ENCODE peak calls at places on chromosomes 1 and 21, in eight cellular contexts. One of them, this sample, is unnamed.

GRCh38 chr21:45892156-45892919 is 89.2 kb upstream of the COL6A1 start:
- DNase-seq in OCI-LY7: peak
- DNase-seq in PC-3: no peak
- DNase-seq in neural progenitor cell: no peak
- DNase-seq in GM23338: no peak
- DNase-seq in hepatocyte: no peak
- DNase-seq in SK-N-SH: no peak
- DNase-seq in HCT116: no peak
- DNase-seq in this sample: no peak

GRCh38 chr1:172359531-172359991 is 60.9 kb upstream of the C1orf105 start:
- DNase-seq in PC-3: peak
- DNase-seq in SK-N-SH: no peak
- DNase-seq in neural progenitor cell: no peak
- DNase-seq in HCT116: no peak
- DNase-seq in GM23338: no peak
- DNase-seq in hepatocyte: peak
- DNase-seq in OCI-LY7: no peak
- DNase-seq in this sample: no peak

GRCh38 chr1:182268659-182269058 is 122.9 kb downstream of the GLUL start:
- DNase-seq in HCT116: no peak
- DNase-seq in OCI-LY7: no peak
- DNase-seq in neural progenitor cell: no peak
- DNase-seq in SK-N-SH: no peak
- DNase-seq in hepatocyte: no peak
- DNase-seq in GM23338: no peak
- DNase-seq in PC-3: no peak
- DNase-seq in this sample: no peak

GRCh38 chr1:8560611-8561544 is 243.0 kb downstream of the SLC45A1 start:
- DNase-seq in hepatocyte: peak
- DNase-seq in neural progenitor cell: peak
- DNase-seq in GM23338: peak
- DNase-seq in SK-N-SH: peak
- DNase-seq in OCI-LY7: peak
- DNase-seq in PC-3: peak
- DNase-seq in HCT116: peak
- DNase-seq in this sample: peak

GRCh38 chr1:5992814-5993552 is 758 bp upstream of the NPHP4 start:
- DNase-seq in hepatocyte: no peak
- DNase-seq in SK-N-SH: peak
- DNase-seq in neural progenitor cell: peak
- DNase-seq in HCT116: no peak
- DNase-seq in OCI-LY7: peak
- DNase-seq in PC-3: peak
- DNase-seq in GM23338: peak
- DNase-seq in this sample: peak

GRCh38 chr21:33126569-33126968 is 56.6 kb downstream of the OLIG1 start:
- DNase-seq in neural progenitor cell: no peak
- DNase-seq in PC-3: no peak
- DNase-seq in HCT116: no peak
- DNase-seq in SK-N-SH: no peak
- DNase-seq in hepatocyte: no peak
- DNase-seq in OCI-LY7: no peak
- DNase-seq in GM23338: no peak
- DNase-seq in this sample: no peak

GRCh38 chr1:228162286-228163003 is 3.2 kb upstream of the IBA57 start:
- DNase-seq in HCT116: no peak
- DNase-seq in OCI-LY7: no peak
- DNase-seq in GM23338: peak
- DNase-seq in PC-3: peak
- DNase-seq in SK-N-SH: no peak
- DNase-seq in neural progenitor cell: no peak
- DNase-seq in hepatocyte: peak
- DNase-seq in this sample: no peak

GRCh38 chr1:94542088-94542671 is 621 bp upstream of the F3 start:
- DNase-seq in neural progenitor cell: peak
- DNase-seq in OCI-LY7: no peak
- DNase-seq in GM23338: peak
- DNase-seq in PC-3: peak
- DNase-seq in SK-N-SH: peak
- DNase-seq in hepatocyte: no peak
- DNase-seq in HCT116: no peak
- DNase-seq in this sample: peak

GRCh38 chr1:177257128-177257527 is 86.4 kb downstream of the BRINP2 start:
- DNase-seq in SK-N-SH: no peak
- DNase-seq in GM23338: no peak
- DNase-seq in HCT116: no peak
- DNase-seq in PC-3: no peak
- DNase-seq in OCI-LY7: no peak
- DNase-seq in hepatocyte: no peak
- DNase-seq in neural progenitor cell: no peak
- DNase-seq in this sample: no peak

GRCh38 chr1:99348375-99349132 is 84.3 kb downstream of the PLPPR4 start:
- DNase-seq in OCI-LY7: no peak
- DNase-seq in neural progenitor cell: no peak
- DNase-seq in hepatocyte: no peak
- DNase-seq in PC-3: no peak
- DNase-seq in GM23338: no peak
- DNase-seq in HCT116: no peak
- DNase-seq in SK-N-SH: no peak
- DNase-seq in this sample: no peak

GRCh38 chr21:25626752-25627151 is 12.3 kb upstream of the JAM2 start:
- DNase-seq in PC-3: peak
- DNase-seq in hepatocyte: peak
- DNase-seq in HCT116: no peak
- DNase-seq in SK-N-SH: peak
- DNase-seq in GM23338: no peak
- DNase-seq in neural progenitor cell: no peak
- DNase-seq in OCI-LY7: no peak
- DNase-seq in this sample: no peak
- TF ChIP-seq EZH2phosphoT487 in PC-3: no peak
- TF ChIP-seq EZH2phosphoT487 in hepatocyte: no peak
- TF ChIP-seq EZH2phosphoT487 in HCT116: no peak
- TF ChIP-seq EZH2phosphoT487 in SK-N-SH: no peak
- TF ChIP-seq EZH2phosphoT487 in GM23338: no peak
- TF ChIP-seq EZH2phosphoT487 in neural progenitor cell: no peak
- TF ChIP-seq EZH2phosphoT487 in OCI-LY7: no peak
- TF ChIP-seq EZH2phosphoT487 in this sample: no peak

GRCh38 chr1:156146006-156146748 is 7.2 kb upstream of the SEMA4A start:
- DNase-seq in GM23338: peak
- DNase-seq in SK-N-SH: peak
- DNase-seq in OCI-LY7: peak
- DNase-seq in PC-3: peak
- DNase-seq in HCT116: peak
- DNase-seq in neural progenitor cell: peak
- DNase-seq in hepatocyte: peak
- DNase-seq in this sample: peak
- TF ChIP-seq CTCF in GM23338: peak
- TF ChIP-seq CTCF in SK-N-SH: peak
- TF ChIP-seq CTCF in OCI-LY7: peak
- TF ChIP-seq CTCF in PC-3: peak
- TF ChIP-seq CTCF in HCT116: peak
- TF ChIP-seq CTCF in neural progenitor cell: peak
- TF ChIP-seq CTCF in hepatocyte: peak
- TF ChIP-seq CTCF in this sample: peak

DNA sequence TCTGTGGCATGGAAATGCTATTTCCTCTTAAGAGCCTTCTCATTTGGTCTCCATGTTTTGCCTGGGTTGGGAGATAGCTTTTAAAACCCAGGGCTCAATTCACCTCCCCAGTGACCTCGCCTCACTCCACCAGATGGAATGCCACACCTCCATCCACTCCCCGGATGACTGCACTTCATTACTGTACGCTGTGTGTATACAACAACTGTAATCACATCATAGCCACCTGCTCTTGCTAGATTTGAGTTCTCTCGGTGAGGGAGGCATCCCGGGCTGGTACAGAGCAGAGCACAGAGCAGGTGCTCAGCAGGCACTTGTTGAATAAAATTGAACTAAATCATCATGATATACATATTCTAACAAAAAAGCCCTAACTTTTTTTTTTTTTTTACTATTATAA is 26.0 kb downstream of the SDE2 start:
- DNase-seq in HCT116: no peak
- DNase-seq in hepatocyte: no peak
- DNase-seq in GM23338: no peak
- DNase-seq in PC-3: peak
- DNase-seq in OCI-LY7: no peak
- DNase-seq in SK-N-SH: no peak
- DNase-seq in neural progenitor cell: no peak
- DNase-seq in this sample: no peak
- TF ChIP-seq EZH2phosphoT487 in HCT116: no peak
- TF ChIP-seq EZH2phosphoT487 in hepatocyte: no peak
- TF ChIP-seq EZH2phosphoT487 in GM23338: no peak
- TF ChIP-seq EZH2phosphoT487 in PC-3: no peak
- TF ChIP-seq EZH2phosphoT487 in OCI-LY7: no peak
- TF ChIP-seq EZH2phosphoT487 in SK-N-SH: no peak
- TF ChIP-seq EZH2phosphoT487 in neural progenitor cell: no peak
- TF ChIP-seq EZH2phosphoT487 in this sample: no peak

GRCh38 chr1:17574502-17574901 is 35.0 kb downstream of the ARHGEF10L start:
- DNase-seq in HCT116: no peak
- DNase-seq in OCI-LY7: no peak
- DNase-seq in PC-3: no peak
- DNase-seq in SK-N-SH: peak
- DNase-seq in neural progenitor cell: peak
- DNase-seq in hepatocyte: peak
- DNase-seq in GM23338: peak
- DNase-seq in this sample: no peak
- TF ChIP-seq CTCF in HCT116: peak
- TF ChIP-seq CTCF in OCI-LY7: peak
- TF ChIP-seq CTCF in PC-3: peak
- TF ChIP-seq CTCF in SK-N-SH: no peak
- TF ChIP-seq CTCF in neural progenitor cell: peak
- TF ChIP-seq CTCF in hepatocyte: peak
- TF ChIP-seq CTCF in GM23338: peak
- TF ChIP-seq CTCF in this sample: no peak

This sample was measured in MM.1S.